ENCODE peak calls at places on chromosomes 16 and 17, in nine cellular contexts. V, E, B, T, A, N, Q, D and P are unnamed samples.

GRCh38 chr17:40533896-40534295 is 31.4 kb downstream of the CCR7 start:
- DNase-seq in V (no peak), E (no peak), B (no peak), T (peak), A (no peak), N (no peak), Q (no peak), D (no peak), P (peak)

GRCh38 chr16:5895137-5895536 is 797.5 kb upstream of the EEF2KMT start:
- DNase-seq in V (no peak), E (no peak), B (no peak), T (no peak), A (no peak), N (no peak), Q (no peak), D (no peak), P (no peak)

GRCh38 chr17:81573794-81574642 is 21.9 kb upstream of the FAAP100 start:
- DNase-seq in V (no peak), E (no peak), B (no peak), T (no peak), A (no peak), N (no peak), Q (no peak), D (peak), P (no peak)

GRCh38 chr16:19417640-19418039 is at the start of gene TMC5:
- DNase-seq in V (no peak), E (no peak), B (no peak), T (no peak), A (peak), N (no peak), Q (no peak), D (no peak), P (no peak)

GRCh38 chr16:6891486-6891885 is 441.2 kb upstream of the RBFOX1 start:
- DNase-seq in V (peak), E (no peak), B (no peak), T (no peak), A (no peak), N (no peak), Q (no peak), D (no peak), P (no peak)

GRCh38 chr16:64950731-64951130 is 171.1 kb downstream of the CDH11 start:
- DNase-seq in V (no peak), E (no peak), B (no peak), T (peak), A (no peak), N (no peak), Q (no peak), D (no peak), P (no peak)

GRCh38 chr16:87621976-87622713 is 19.8 kb downstream of the JPH3 start:
- DNase-seq in V (no peak), E (no peak), B (no peak), T (no peak), A (no peak), N (no peak), Q (no peak), D (no peak), P (no peak)

GRCh38 chr16:53081032-53081424 is 26.2 kb downstream of the CHD9 start:
- DNase-seq in V (no peak), E (no peak), B (no peak), T (no peak), A (no peak), N (no peak), Q (no peak), D (no peak), P (no peak)

GRCh38 chr16:69319826-69320730 is 8.9 kb downstream of the VPS4A start:
- DNase-seq in V (no peak), E (no peak), B (no peak), T (peak), A (no peak), N (no peak), Q (no peak), D (no peak), P (no peak)

GRCh38 chr16:2933701-2934100 is 22.0 kb downstream of the FLYWCH1 start:
- DNase-seq in V (no peak), E (no peak), B (no peak), T (no peak), A (no peak), N (no peak), Q (no peak), D (no peak), P (no peak)

GRCh38 chr17:1515640-1516402 is 591 bp downstream of the INPP5K start:
- DNase-seq in V (peak), E (peak), B (peak), T (peak), A (peak), N (no peak), Q (peak), D (peak), P (peak)

GRCh38 chr17:65703891-65704290 is 142.4 kb upstream of the AXIN2 start:
- DNase-seq in V (no peak), E (no peak), B (no peak), T (no peak), A (no peak), N (no peak), Q (no peak), D (no peak), P (no peak)

GRCh38 chr17:40320771-40321501 is 12.0 kb downstream of the RARA start:
- DNase-seq in V (no peak), E (peak), B (peak), T (peak), A (peak), N (no peak), Q (no peak), D (no peak), P (peak)

GRCh38 chr16:68737046-68737729 is at the start of gene CDH1:
- DNase-seq in V (peak), E (peak), B (no peak), T (no peak), A (peak), N (peak), Q (no peak), D (peak), P (no peak)

GRCh38 chr17:31072186-31072585 is 22.6 kb upstream of the NF1 start:
- DNase-seq in V (peak), E (no peak), B (peak), T (no peak), A (no peak), N (no peak), Q (no peak), D (no peak), P (no peak)

GRCh38 chr16:89383095-89384003 is 107.0 kb downstream of the ANKRD11 start:
- DNase-seq in V (peak), E (no peak), B (no peak), T (peak), A (peak), N (peak), Q (peak), D (peak), P (no peak)

GRCh38 chr16:56047307-56048234 is 143.7 kb upstream of the GNAO1 start:
- DNase-seq in V (no peak), E (no peak), B (no peak), T (no peak), A (no peak), N (no peak), Q (no peak), D (no peak), P (no peak)

GRCh38 chr17:36599546-36600250 is 1.7 kb upstream of the MRM1 start:
- DNase-seq in V (no peak), E (no peak), B (no peak), T (no peak), A (no peak), N (no peak), Q (no peak), D (no peak), P (peak)

GRCh38 chr16:72198021-72198420 is 26.1 kb upstream of the PMFBP1 start:
- DNase-seq in V (no peak), E (peak), B (peak), T (peak), A (no peak), N (no peak), Q (peak), D (peak), P (no peak)

GRCh38 chr16:1108299-1109252 is 12.5 kb upstream of the C1QTNF8 start:
- DNase-seq in V (no peak), E (peak), B (peak), T (peak), A (no peak), N (no peak), Q (no peak), D (no peak), P (peak)

GRCh38 chr16:84690088-84690819 is 9.5 kb upstream of the USP10 start:
- DNase-seq in V (no peak), E (no peak), B (no peak), T (peak), A (no peak), N (no peak), Q (no peak), D (no peak), P (no peak)

GRCh38 chr17:35214631-35215273 is 20.6 kb upstream of the SLC35G3 start:
- DNase-seq in V (no peak), E (no peak), B (no peak), T (no peak), A (no peak), N (no peak), Q (no peak), D (no peak), P (no peak)

GRCh38 chr16:11205065-11205699 is 50.8 kb downstream of the SOCS1 start:
- DNase-seq in V (no peak), E (no peak), B (no peak), T (no peak), A (no peak), N (no peak), Q (no peak), D (no peak), P (no peak)

GRCh38 chr16:56606688-56607618 is 1.4 kb upstream of the MT2A start:
- DNase-seq in V (peak), E (peak), B (peak), T (peak), A (peak), N (no peak), Q (peak), D (no peak), P (peak)

GRCh38 chr17:32970281-32970680 is 21.4 kb upstream of the SPACA3 start:
- DNase-seq in V (no peak), E (no peak), B (peak), T (no peak), A (no peak), N (no peak), Q (no peak), D (no peak), P (peak)

GRCh38 chr16:15585956-15586355 is 57.0 kb downstream of the MARF1 start:
- DNase-seq in V (no peak), E (no peak), B (no peak), T (no peak), A (no peak), N (no peak), Q (no peak), D (no peak), P (no peak)

GRCh38 chr17:51734462-51734861 is 424.1 kb downstream of the CA10 start:
- DNase-seq in V (no peak), E (no peak), B (no peak), T (no peak), A (no peak), N (no peak), Q (no peak), D (peak), P (no peak)
- TF ChIP-seq CTCF in V (peak), E (no peak), B (no peak), T (no peak), A (no peak), N (peak), Q (peak), D (peak), P (no peak)

DNA sequence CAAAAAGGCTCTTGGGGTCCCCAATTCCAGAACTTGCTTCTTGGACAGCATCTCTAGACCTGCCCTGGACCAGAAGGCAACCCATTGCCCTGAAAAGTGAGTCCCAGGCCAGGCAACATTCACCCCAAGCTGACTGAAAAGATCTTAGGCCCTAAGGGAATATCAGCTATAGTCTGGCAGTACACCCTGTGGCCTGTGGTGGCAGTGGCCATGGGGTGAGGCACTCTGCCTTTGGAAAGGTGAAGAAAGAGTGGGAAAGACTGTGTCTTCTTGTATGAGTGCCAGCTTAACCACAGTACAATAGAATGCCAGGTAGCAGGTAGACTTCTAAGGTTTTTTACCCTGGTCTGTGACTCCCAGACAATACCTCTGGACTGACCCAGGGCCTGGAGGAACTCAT is 564.5 kb downstream of the CDH8 start:
- DNase-seq in V (no peak), E (no peak), B (no peak), T (no peak), A (no peak), N (no peak), Q (no peak), D (no peak), P (no peak)
- TF ChIP-seq CTCF in V (no peak), E (no peak), B (no peak), T (no peak), A (no peak), N (peak), Q (no peak), D (no peak), P (no peak)

DNA sequence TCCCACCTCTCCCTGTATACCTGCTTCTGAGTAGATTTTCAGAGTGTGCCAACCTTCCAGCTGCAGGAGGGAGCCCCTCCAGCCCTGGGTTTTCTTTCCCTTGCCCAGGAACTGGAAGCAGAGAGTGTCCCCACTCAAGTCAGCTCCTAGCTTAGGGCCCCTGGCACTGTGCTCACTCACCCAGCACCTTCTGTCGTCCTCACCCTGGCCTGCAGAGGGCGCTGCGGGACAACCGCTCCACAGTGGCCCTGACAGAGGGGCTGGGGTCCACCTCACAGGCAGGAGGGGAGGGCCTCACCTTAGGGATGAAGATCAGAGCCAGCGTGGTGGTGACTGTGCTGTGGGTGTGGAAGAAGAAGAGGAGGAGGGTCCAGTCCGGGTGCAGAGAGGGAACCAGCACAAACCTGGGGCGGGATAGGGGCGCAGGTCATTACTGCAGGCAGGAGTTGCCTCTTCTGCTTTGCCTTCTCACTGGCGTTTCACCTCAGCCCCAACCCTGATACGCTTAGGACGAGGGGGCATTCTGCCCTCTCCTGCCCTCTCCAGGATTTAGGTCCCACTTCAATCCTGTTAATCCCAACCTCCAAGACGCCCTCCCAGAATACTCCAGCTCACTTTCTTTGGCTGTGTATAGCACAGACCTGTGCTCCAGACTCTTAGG is 10.0 kb downstream of the GPR179 start:
- DNase-seq in V (no peak), E (no peak), B (no peak), T (no peak), A (no peak), N (peak), Q (peak), D (peak), P (no peak)
- TF ChIP-seq CTCF in V (peak), E (no peak), B (peak), T (no peak), A (no peak), N (peak), Q (peak), D (peak), P (no peak)

GRCh38 chr17:75853410-75853809 is 1.7 kb downstream of the WBP2 start:
- DNase-seq in V (no peak), E (no peak), B (peak), T (peak), A (no peak), N (no peak), Q (peak), D (no peak), P (no peak)

GRCh38 chr17:75856062-75856681 is 1.0 kb upstream of the WBP2 start:
- DNase-seq in V (no peak), E (no peak), B (no peak), T (no peak), A (no peak), N (no peak), Q (peak), D (no peak), P (no peak)

GRCh38 chr17:75854111-75854748 is 905 bp downstream of the WBP2 start:
- DNase-seq in V (no peak), E (no peak), B (peak), T (peak), A (no peak), N (no peak), Q (peak), D (no peak), P (no peak)

GRCh38 chr17:75854881-75855309 is 240 bp downstream of the WBP2 start:
- DNase-seq in V (no peak), E (no peak), B (no peak), T (no peak), A (peak), N (no peak), Q (no peak), D (no peak), P (no peak)

DNA sequence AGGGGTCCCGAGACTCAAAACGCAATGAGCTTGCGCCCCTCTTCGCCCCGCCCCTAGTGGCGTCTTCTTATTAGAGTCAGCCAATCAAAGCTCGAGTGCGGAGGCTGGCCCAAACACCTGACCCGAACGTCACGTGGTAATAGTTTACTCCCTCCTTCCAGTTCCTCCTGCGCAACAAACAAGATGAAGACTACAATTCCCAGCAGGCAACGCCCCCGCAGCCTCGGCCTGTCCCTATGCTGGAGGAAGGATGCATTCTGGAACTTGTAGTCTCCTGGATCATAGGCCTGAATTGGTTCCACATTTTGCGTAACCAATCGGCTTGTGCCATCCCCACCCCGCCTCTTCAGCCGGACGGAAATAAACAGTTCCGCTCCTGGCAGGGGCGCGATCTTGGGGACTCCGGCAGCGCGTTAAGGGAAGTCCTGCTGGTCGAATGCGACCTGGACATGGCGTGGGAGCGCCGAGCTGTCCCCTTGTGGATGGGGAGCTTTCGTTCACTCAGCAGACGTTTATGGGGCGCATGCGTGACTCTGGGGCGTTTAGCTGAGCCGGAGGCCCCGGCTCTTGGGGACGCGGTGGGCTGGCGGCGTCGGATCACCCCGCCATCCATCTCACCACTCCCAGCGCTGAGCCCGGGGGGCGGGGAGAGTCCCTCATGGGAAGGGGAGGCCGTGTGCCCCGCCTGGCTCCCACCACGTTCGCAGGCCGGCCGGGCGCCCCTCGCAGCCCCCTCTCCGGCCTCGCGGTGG is at the start of gene WBP2:
- DNase-seq in V (peak), E (peak), B (peak), T (peak), A (peak), N (peak), Q (peak), D (peak), P (peak)
- TF ChIP-seq CTCF in V (peak), E (no peak), B (peak), T (peak), A (peak), N (peak), Q (peak), D (no peak), P (peak)

GRCh38 chr17:64641499-64641898 is 20.6 kb downstream of the SMURF2 start:
- DNase-seq in V (no peak), E (no peak), B (peak), T (no peak), A (no peak), N (no peak), Q (peak), D (no peak), P (no peak)
- TF ChIP-seq CTCF in V (no peak), E (no peak), B (no peak), T (no peak), A (no peak), N (no peak), Q (no peak), D (no peak), P (no peak)

GRCh38 chr16:66515543-66516171 is 34.3 kb downstream of the TK2 start:
- DNase-seq in V (peak), E (peak), B (peak), T (peak), A (no peak), N (no peak), Q (peak), D (no peak), P (peak)
- TF ChIP-seq CTCF in V (peak), E (no peak), B (peak), T (no peak), A (no peak), N (peak), Q (peak), D (no peak), P (peak)

GRCh38 chr16:82643936-82644630 is 17.3 kb downstream of the CDH13 start:
- DNase-seq in V (no peak), E (no peak), B (no peak), T (peak), A (no peak), N (no peak), Q (no peak), D (no peak), P (no peak)

GRCh38 chr16:82639666-82640336 is 13.0 kb downstream of the CDH13 start:
- DNase-seq in V (no peak), E (peak), B (peak), T (peak), A (peak), N (peak), Q (peak), D (peak), P (peak)

GRCh38 chr16:82639263-82639662 is 12.5 kb downstream of the CDH13 start:
- DNase-seq in V (no peak), E (no peak), B (no peak), T (peak), A (no peak), N (no peak), Q (no peak), D (no peak), P (no peak)

GRCh38 chr16:82643136-82643535 is 16.4 kb downstream of the CDH13 start:
- DNase-seq in V (no peak), E (no peak), B (no peak), T (peak), A (no peak), N (no peak), Q (no peak), D (no peak), P (no peak)

GRCh38 chr16:82641336-82641984 is 14.7 kb downstream of the CDH13 start:
- DNase-seq in V (no peak), E (no peak), B (peak), T (no peak), A (no peak), N (no peak), Q (peak), D (no peak), P (no peak)
- TF ChIP-seq CTCF in V (peak), E (no peak), B (peak), T (no peak), A (no peak), N (no peak), Q (peak), D (peak), P (no peak)